ENCODE peak calls at places on chromosomes 11 and 22, in ten cellular contexts. One of them, this sample, is unnamed.

GRCh38 chr22:20418211-20418788 is 19.3 kb downstream of the SCARF2 start:
- DNase-seq in choroid plexus epithelial cell: peak; percentile 89
- DNase-seq in esophagus muscularis mucosa: no peak
- DNase-seq in psoas muscle: peak; percentile 92
- DNase-seq in PC-3: peak; percentile 71
- DNase-seq in IMR-90: peak; percentile 80
- DNase-seq in fibroblast of the aortic adventitia: peak; percentile 87
- DNase-seq in astrocyte: peak; percentile 64
- DNase-seq in PC-9: no peak
- DNase-seq in GM12865: peak; percentile 80
- DNase-seq in this sample: peak; percentile 66

GRCh38 chr11:120337896-120338840 is 2.0 kb downstream of the ARHGEF12 start:
- DNase-seq in choroid plexus epithelial cell: peak; percentile 60
- DNase-seq in esophagus muscularis mucosa: no peak
- DNase-seq in psoas muscle: no peak
- DNase-seq in PC-3: peak; percentile 45
- DNase-seq in IMR-90: peak; percentile 59
- DNase-seq in fibroblast of the aortic adventitia: peak; percentile 44
- DNase-seq in astrocyte: no peak
- DNase-seq in PC-9: peak; percentile 63
- DNase-seq in GM12865: no peak
- DNase-seq in this sample: no peak

GRCh38 chr11:16097543-16097942 is 258.8 kb downstream of the SOX6 start:
- DNase-seq in choroid plexus epithelial cell: no peak
- DNase-seq in esophagus muscularis mucosa: no peak
- DNase-seq in psoas muscle: no peak
- DNase-seq in PC-3: no peak
- DNase-seq in IMR-90: no peak
- DNase-seq in fibroblast of the aortic adventitia: no peak
- DNase-seq in astrocyte: no peak
- DNase-seq in PC-9: no peak
- DNase-seq in GM12865: no peak
- DNase-seq in this sample: no peak

GRCh38 chr11:122668562-122669090 is 13.1 kb downstream of the UBASH3B start:
- DNase-seq in choroid plexus epithelial cell: no peak
- DNase-seq in esophagus muscularis mucosa: no peak
- DNase-seq in psoas muscle: no peak
- DNase-seq in PC-3: peak; percentile 97
- DNase-seq in IMR-90: peak; percentile 98
- DNase-seq in fibroblast of the aortic adventitia: peak; percentile 64
- DNase-seq in astrocyte: peak; percentile 90
- DNase-seq in PC-9: peak; percentile 94
- DNase-seq in GM12865: peak; percentile 19
- DNase-seq in this sample: peak; percentile 63

GRCh38 chr22:49502126-49502826 is 325.4 kb downstream of the BRD1 start:
- DNase-seq in choroid plexus epithelial cell: no peak
- DNase-seq in esophagus muscularis mucosa: no peak
- DNase-seq in psoas muscle: no peak
- DNase-seq in PC-3: peak; percentile 78
- DNase-seq in IMR-90: no peak
- DNase-seq in fibroblast of the aortic adventitia: no peak
- DNase-seq in astrocyte: peak; percentile 7
- DNase-seq in PC-9: peak; percentile 86
- DNase-seq in GM12865: no peak
- DNase-seq in this sample: peak; percentile 7

GRCh38 chr11:128726464-128727139 is 32.7 kb downstream of the FLI1 start:
- DNase-seq in choroid plexus epithelial cell: no peak
- DNase-seq in esophagus muscularis mucosa: no peak
- DNase-seq in psoas muscle: no peak
- DNase-seq in PC-3: no peak
- DNase-seq in IMR-90: no peak
- DNase-seq in fibroblast of the aortic adventitia: no peak
- DNase-seq in astrocyte: no peak
- DNase-seq in PC-9: no peak
- DNase-seq in GM12865: peak; percentile 74
- DNase-seq in this sample: no peak

GRCh38 chr22:23796461-23796860 is 9.7 kb downstream of the SMARCB1 start:
- DNase-seq in choroid plexus epithelial cell: no peak
- DNase-seq in esophagus muscularis mucosa: no peak
- DNase-seq in psoas muscle: no peak
- DNase-seq in PC-3: no peak
- DNase-seq in IMR-90: no peak
- DNase-seq in fibroblast of the aortic adventitia: no peak
- DNase-seq in astrocyte: no peak
- DNase-seq in PC-9: no peak
- DNase-seq in GM12865: no peak
- DNase-seq in this sample: no peak

GRCh38 chr11:44860967-44861828 is 89.5 kb downstream of the TP53I11 start:
- DNase-seq in choroid plexus epithelial cell: no peak
- DNase-seq in esophagus muscularis mucosa: no peak
- DNase-seq in psoas muscle: no peak
- DNase-seq in PC-3: no peak
- DNase-seq in IMR-90: no peak
- DNase-seq in fibroblast of the aortic adventitia: no peak
- DNase-seq in astrocyte: peak; percentile 30
- DNase-seq in PC-9: no peak
- DNase-seq in GM12865: no peak
- DNase-seq in this sample: no peak

GRCh38 chr22:39170825-39171622 is 18.5 kb upstream of the CBX7 start:
- DNase-seq in choroid plexus epithelial cell: peak; percentile 77
- DNase-seq in esophagus muscularis mucosa: no peak
- DNase-seq in psoas muscle: peak; percentile 93
- DNase-seq in PC-3: peak; percentile 77
- DNase-seq in IMR-90: peak; percentile 52
- DNase-seq in fibroblast of the aortic adventitia: peak; percentile 71
- DNase-seq in astrocyte: peak; percentile 21
- DNase-seq in PC-9: peak; percentile 53
- DNase-seq in GM12865: peak; percentile 81
- DNase-seq in this sample: peak; percentile 51

GRCh38 chr11:129023968-129024676 is 81.5 kb upstream of the TP53AIP1 start:
- DNase-seq in choroid plexus epithelial cell: peak; percentile 61
- DNase-seq in esophagus muscularis mucosa: no peak
- DNase-seq in psoas muscle: no peak
- DNase-seq in PC-3: peak; percentile 96
- DNase-seq in IMR-90: peak; percentile 5
- DNase-seq in fibroblast of the aortic adventitia: peak; percentile 16
- DNase-seq in astrocyte: peak; percentile 23
- DNase-seq in PC-9: peak; percentile 94
- DNase-seq in GM12865: no peak
- DNase-seq in this sample: peak; percentile 21

GRCh38 chr11:9170450-9170849 is 79.1 kb upstream of the SCUBE2 start:
- DNase-seq in choroid plexus epithelial cell: peak; percentile 78
- DNase-seq in esophagus muscularis mucosa: no peak
- DNase-seq in psoas muscle: no peak
- DNase-seq in PC-3: no peak
- DNase-seq in IMR-90: peak; percentile 82
- DNase-seq in fibroblast of the aortic adventitia: peak; percentile 64
- DNase-seq in astrocyte: peak; percentile 58
- DNase-seq in PC-9: no peak
- DNase-seq in GM12865: no peak
- DNase-seq in this sample: peak; percentile 70

GRCh38 chr11:67160045-67160444 is 41.0 kb downstream of the KDM2A start:
- DNase-seq in choroid plexus epithelial cell: no peak
- DNase-seq in esophagus muscularis mucosa: no peak
- DNase-seq in psoas muscle: no peak
- DNase-seq in PC-3: no peak
- DNase-seq in IMR-90: no peak
- DNase-seq in fibroblast of the aortic adventitia: no peak
- DNase-seq in astrocyte: no peak
- DNase-seq in PC-9: no peak
- DNase-seq in GM12865: no peak
- DNase-seq in this sample: no peak

GRCh38 chr22:48090332-48090672 is 1327.9 kb downstream of the TBC1D22A start:
- DNase-seq in choroid plexus epithelial cell: no peak
- DNase-seq in esophagus muscularis mucosa: no peak
- DNase-seq in psoas muscle: no peak
- DNase-seq in PC-3: no peak
- DNase-seq in IMR-90: no peak
- DNase-seq in fibroblast of the aortic adventitia: no peak
- DNase-seq in astrocyte: no peak
- DNase-seq in PC-9: no peak
- DNase-seq in GM12865: no peak
- DNase-seq in this sample: no peak

GRCh38 chr22:48089601-48090331 is 1327.3 kb downstream of the TBC1D22A start:
- DNase-seq in choroid plexus epithelial cell: peak; percentile 4
- DNase-seq in esophagus muscularis mucosa: no peak
- DNase-seq in psoas muscle: peak; percentile 80
- DNase-seq in PC-3: peak; percentile 18
- DNase-seq in IMR-90: no peak
- DNase-seq in fibroblast of the aortic adventitia: no peak
- DNase-seq in astrocyte: no peak
- DNase-seq in PC-9: no peak
- DNase-seq in GM12865: no peak
- DNase-seq in this sample: peak; percentile 5

GRCh38 chr22:48091656-48092223 is 1329.3 kb downstream of the TBC1D22A start:
- DNase-seq in choroid plexus epithelial cell: no peak
- DNase-seq in esophagus muscularis mucosa: no peak
- DNase-seq in psoas muscle: no peak
- DNase-seq in PC-3: no peak
- DNase-seq in IMR-90: no peak
- DNase-seq in fibroblast of the aortic adventitia: no peak
- DNase-seq in astrocyte: no peak
- DNase-seq in PC-9: no peak
- DNase-seq in GM12865: no peak
- DNase-seq in this sample: no peak

GRCh38 chr22:48088926-48089536 is 1326.6 kb downstream of the TBC1D22A start:
- DNase-seq in choroid plexus epithelial cell: no peak
- DNase-seq in esophagus muscularis mucosa: no peak
- DNase-seq in psoas muscle: no peak
- DNase-seq in PC-3: no peak
- DNase-seq in IMR-90: no peak
- DNase-seq in fibroblast of the aortic adventitia: no peak
- DNase-seq in astrocyte: no peak
- DNase-seq in PC-9: no peak
- DNase-seq in GM12865: no peak
- DNase-seq in this sample: no peak

GRCh38 chr22:48091060-48091650 is 1328.7 kb downstream of the TBC1D22A start:
- DNase-seq in choroid plexus epithelial cell: no peak
- DNase-seq in esophagus muscularis mucosa: no peak
- DNase-seq in psoas muscle: no peak
- DNase-seq in PC-3: no peak
- DNase-seq in IMR-90: no peak
- DNase-seq in fibroblast of the aortic adventitia: no peak
- DNase-seq in astrocyte: no peak
- DNase-seq in PC-9: no peak
- DNase-seq in GM12865: no peak
- DNase-seq in this sample: no peak
- H3K4me3 ChIP-seq in choroid plexus epithelial cell: no peak overlapping the region
- H3K4me3 ChIP-seq in esophagus muscularis mucosa: no peak overlapping the region
- H3K4me3 ChIP-seq in psoas muscle: no peak overlapping the region
- H3K4me3 ChIP-seq in PC-3: no peak overlapping the region
- H3K4me3 ChIP-seq in IMR-90: no peak overlapping the region
- H3K4me3 ChIP-seq in fibroblast of the aortic adventitia: no peak overlapping the region
- H3K4me3 ChIP-seq in astrocyte: no peak overlapping the region
- H3K4me3 ChIP-seq in PC-9: no peak overlapping the region
- H3K4me3 ChIP-seq in GM12865: no peak overlapping the region
- H3K4me3 ChIP-seq in this sample: no peak overlapping the region

DNA sequence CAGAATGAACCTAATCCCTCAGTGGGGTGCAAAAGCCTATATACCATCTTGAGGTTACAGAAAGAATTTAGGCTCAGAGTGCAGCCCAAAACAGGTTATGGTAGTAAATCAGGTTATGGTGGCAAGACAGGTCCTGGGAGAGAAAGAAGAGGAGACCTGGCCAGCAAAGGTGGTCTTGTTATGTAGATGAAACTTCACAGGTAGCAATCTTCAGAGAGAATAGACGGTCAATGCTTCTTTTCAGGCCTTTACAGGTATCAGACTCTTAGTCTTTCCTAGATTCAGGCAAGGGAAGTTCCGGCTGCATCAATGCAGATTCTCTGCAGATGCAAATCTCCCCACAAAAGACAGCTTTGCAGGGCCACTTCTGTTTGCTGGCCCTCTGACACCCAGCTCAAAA is 45.8 kb upstream of the SORL1 start:
- DNase-seq in choroid plexus epithelial cell: no peak
- DNase-seq in esophagus muscularis mucosa: no peak
- DNase-seq in psoas muscle: no peak
- DNase-seq in PC-3: no peak
- DNase-seq in IMR-90: no peak
- DNase-seq in fibroblast of the aortic adventitia: no peak
- DNase-seq in astrocyte: no peak
- DNase-seq in PC-9: no peak
- DNase-seq in GM12865: no peak
- DNase-seq in this sample: no peak
- TF ChIP-seq CTCF in choroid plexus epithelial cell: no peak
- TF ChIP-seq CTCF in esophagus muscularis mucosa: no peak
- TF ChIP-seq CTCF in psoas muscle: no peak
- TF ChIP-seq CTCF in PC-3: no peak
- TF ChIP-seq CTCF in IMR-90: no peak
- TF ChIP-seq CTCF in fibroblast of the aortic adventitia: no peak
- TF ChIP-seq CTCF in astrocyte: no peak
- TF ChIP-seq CTCF in PC-9: no peak
- TF ChIP-seq CTCF in GM12865: no peak
- TF ChIP-seq CTCF in this sample: no peak

DNA sequence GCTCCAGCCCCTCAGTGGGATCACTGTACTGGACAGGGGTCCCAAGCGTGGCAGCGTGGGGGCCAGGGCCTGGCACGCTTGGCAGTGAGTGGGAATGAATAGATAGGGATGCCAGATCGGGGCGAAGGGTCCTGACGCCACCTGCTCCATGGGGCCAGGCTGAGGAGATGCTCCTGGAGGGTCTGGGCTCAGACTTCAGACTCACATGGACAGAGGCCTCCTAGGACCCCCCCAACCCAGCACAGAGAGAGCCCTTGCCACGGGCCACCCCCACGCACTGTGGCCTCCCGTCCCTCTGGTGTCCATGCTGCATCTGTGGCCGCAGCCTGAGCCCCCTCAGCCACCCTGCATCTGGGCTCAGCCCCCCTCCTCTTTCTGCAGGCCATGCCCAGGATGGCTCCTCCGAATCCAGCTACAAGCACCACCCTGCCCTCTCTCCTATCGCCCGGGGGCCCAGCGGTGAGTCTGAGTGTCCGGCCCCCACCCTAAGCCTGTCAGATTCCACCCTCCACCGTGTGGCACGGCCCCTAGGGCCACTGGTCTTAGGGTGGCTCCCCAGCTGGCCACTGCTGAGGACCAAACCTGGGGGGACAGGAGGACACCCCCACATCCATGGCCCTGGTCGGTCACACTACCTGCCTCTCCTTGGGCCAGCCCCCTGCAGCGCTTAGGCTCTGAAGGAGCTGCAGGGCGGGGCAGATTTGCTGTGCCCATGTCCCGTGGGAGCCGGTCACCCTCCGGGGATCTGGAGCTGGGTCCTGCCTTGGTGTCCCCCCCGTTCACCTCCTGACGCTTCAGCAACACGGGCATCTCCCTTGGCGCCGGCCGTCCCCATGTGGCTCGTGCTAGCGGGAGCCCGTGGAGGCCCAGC is 2.7 kb downstream of the MUC5AC start:
- DNase-seq in choroid plexus epithelial cell: no peak
- DNase-seq in esophagus muscularis mucosa: no peak
- DNase-seq in psoas muscle: peak; percentile 50
- DNase-seq in PC-3: no peak
- DNase-seq in IMR-90: no peak
- DNase-seq in fibroblast of the aortic adventitia: no peak
- DNase-seq in astrocyte: no peak
- DNase-seq in PC-9: no peak
- DNase-seq in GM12865: no peak
- DNase-seq in this sample: no peak
- H3K4me3 ChIP-seq in choroid plexus epithelial cell: no peak overlapping the region
- H3K4me3 ChIP-seq in esophagus muscularis mucosa: no peak overlapping the region
- H3K4me3 ChIP-seq in psoas muscle: no peak overlapping the region
- H3K4me3 ChIP-seq in PC-3: no peak overlapping the region
- H3K4me3 ChIP-seq in IMR-90: no peak overlapping the region
- H3K4me3 ChIP-seq in fibroblast of the aortic adventitia: no peak overlapping the region
- H3K4me3 ChIP-seq in astrocyte: no peak overlapping the region
- H3K4me3 ChIP-seq in PC-9: no peak overlapping the region
- H3K4me3 ChIP-seq in GM12865: no peak overlapping the region
- H3K4me3 ChIP-seq in this sample: no peak overlapping the region

GRCh38 chr11:112156594-112157273 is 7.2 kb downstream of the IL18 start:
- DNase-seq in choroid plexus epithelial cell: no peak
- DNase-seq in esophagus muscularis mucosa: no peak
- DNase-seq in psoas muscle: no peak
- DNase-seq in PC-3: no peak
- DNase-seq in IMR-90: no peak
- DNase-seq in fibroblast of the aortic adventitia: no peak
- DNase-seq in astrocyte: no peak
- DNase-seq in PC-9: no peak
- DNase-seq in GM12865: no peak
- DNase-seq in this sample: no peak
- TF ChIP-seq CTCF in choroid plexus epithelial cell: no peak
- TF ChIP-seq CTCF in esophagus muscularis mucosa: no peak
- TF ChIP-seq CTCF in psoas muscle: no peak
- TF ChIP-seq CTCF in PC-3: no peak
- TF ChIP-seq CTCF in IMR-90: no peak
- TF ChIP-seq CTCF in fibroblast of the aortic adventitia: no peak
- TF ChIP-seq CTCF in astrocyte: no peak
- TF ChIP-seq CTCF in PC-9: no peak
- TF ChIP-seq CTCF in GM12865: no peak
- TF ChIP-seq CTCF in this sample: no peak

This sample was measured in brain microvascular endothelial cell.